ENCODE peak calls at places on chromosomes 4 and X, in seven cellular contexts. X is AG09319, Z is Calu3, R is epithelial cell of proximal tubule, L is endothelial cell, U is kidney, I is A549. Y is an unnamed sample.

GRCh38 chr4:101294591-101294990 is 52.7 kb downstream of the PPP3CA start:
- DNase-seq in X (no peak), Z (no peak), R (no peak), L (no peak), U (no peak), I (no peak), Y (no peak)

GRCh38 chrX:17732138-17732783 is 5.0 kb upstream of the SCML1 start:
- DNase-seq in X (no peak), Z (no peak), R (no peak), L (no peak), U (no peak), I (no peak), Y (no peak)

GRCh38 chr4:6087669-6088068 is 69.4 kb upstream of the C4orf50 start:
- DNase-seq in X (no peak), Z (peak), R (no peak), L (peak), U (no peak), I (peak), Y (no peak)

GRCh38 chr4:23686169-23686903 is 203.5 kb downstream of the PPARGC1A start:
- DNase-seq in X (no peak), Z (no peak), R (no peak), L (no peak), U (no peak), I (no peak), Y (no peak)

GRCh38 chr4:17096692-17097091 is 198.2 kb upstream of the LDB2 start:
- DNase-seq in X (no peak), Z (no peak), R (no peak), L (no peak), U (no peak), I (no peak), Y (no peak)

GRCh38 chr4:39255266-39255665 is 72.9 kb downstream of the WDR19 start:
- DNase-seq in X (no peak), Z (no peak), R (no peak), L (no peak), U (no peak), I (peak), Y (peak)

GRCh38 chr4:149823770-149824221 is 8.2 kb upstream of the IQCM start:
- DNase-seq in X (peak), Z (no peak), R (peak), L (no peak), U (no peak), I (peak), Y (peak)

GRCh38 chrX:47579537-47579936 is 2.7 kb upstream of the TIMP1 start:
- DNase-seq in X (no peak), Z (no peak), R (no peak), L (no peak), U (no peak), I (peak), Y (no peak)

GRCh38 chr4:29405151-29405550 is 1315.0 kb upstream of the PCDH7 start:
- DNase-seq in X (no peak), Z (no peak), R (no peak), L (no peak), U (no peak), I (no peak), Y (no peak)

GRCh38 chrX:10178866-10179463 is 22.2 kb downstream of the CLCN4 start:
- DNase-seq in X (no peak), Z (no peak), R (no peak), L (no peak), U (no peak), I (no peak), Y (no peak)

GRCh38 chr4:185381794-185382193 is 13.9 kb downstream of the LRP2BP start:
- DNase-seq in X (no peak), Z (no peak), R (no peak), L (no peak), U (no peak), I (no peak), Y (no peak)

GRCh38 chrX:13128104-13128503 is 83.7 kb upstream of the FAM9C start:
- DNase-seq in X (no peak), Z (no peak), R (no peak), L (no peak), U (no peak), I (no peak), Y (no peak)

GRCh38 chrX:136183917-136184316 is 36.6 kb downstream of the FHL1 start:
- DNase-seq in X (no peak), Z (no peak), R (no peak), L (no peak), U (no peak), I (no peak), Y (no peak)

GRCh38 chr4:8618421-8618820 is 25.9 kb downstream of the CPZ start:
- DNase-seq in X (no peak), Z (no peak), R (no peak), L (no peak), U (no peak), I (no peak), Y (no peak)

GRCh38 chr4:8540586-8540985 is 39.6 kb upstream of the GPR78 start:
- DNase-seq in X (no peak), Z (no peak), R (no peak), L (no peak), U (peak), I (no peak), Y (no peak)

DNA sequence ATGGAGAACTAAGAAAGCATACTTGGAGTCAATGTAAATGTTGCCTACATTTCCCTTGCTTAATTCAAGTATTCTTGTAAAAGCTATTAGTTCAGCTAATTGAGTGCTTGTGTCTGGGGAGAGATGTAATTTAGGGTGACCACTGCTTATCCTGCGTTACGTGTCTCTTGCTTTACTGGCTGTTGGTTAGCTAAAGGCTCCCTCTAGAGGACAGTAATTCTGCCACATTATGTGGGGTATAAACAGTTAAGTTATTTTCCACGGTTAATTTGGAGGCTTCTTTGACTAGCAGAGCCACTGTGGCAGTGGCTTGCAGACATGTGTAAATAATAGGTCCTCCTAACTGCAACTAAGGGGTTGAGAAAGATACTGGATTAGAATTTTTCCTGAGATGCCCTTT is 25.3 kb upstream of the NAF1 start:
- DNase-seq in X (no peak), Z (no peak), R (no peak), L (no peak), U (no peak), I (peak), Y (no peak)
- TF ChIP-seq CTCF in X (peak), Z (no peak), R (peak), L (no peak), U (no peak), I (peak), Y (no peak)

GRCh38 chrX:151006410-151007109 is 23.4 kb downstream of the HMGB3 start:
- DNase-seq in X (no peak), Z (no peak), R (no peak), L (no peak), U (no peak), I (no peak), Y (no peak)

GRCh38 chrX:151000901-151001301 is 17.8 kb downstream of the HMGB3 start:
- DNase-seq in X (no peak), Z (no peak), R (no peak), L (no peak), U (no peak), I (no peak), Y (peak)

GRCh38 chrX:151009582-151009981 is 26.4 kb downstream of the HMGB3 start:
- DNase-seq in X (no peak), Z (no peak), R (no peak), L (no peak), U (no peak), I (no peak), Y (no peak)

GRCh38 chrX:151004085-151004484 is 20.9 kb downstream of the HMGB3 start:
- DNase-seq in X (no peak), Z (no peak), R (no peak), L (no peak), U (no peak), I (peak), Y (no peak)
- TF ChIP-seq CTCF in X (peak), Z (no peak), R (peak), L (no peak), U (no peak), I (no peak), Y (no peak)

DNA sequence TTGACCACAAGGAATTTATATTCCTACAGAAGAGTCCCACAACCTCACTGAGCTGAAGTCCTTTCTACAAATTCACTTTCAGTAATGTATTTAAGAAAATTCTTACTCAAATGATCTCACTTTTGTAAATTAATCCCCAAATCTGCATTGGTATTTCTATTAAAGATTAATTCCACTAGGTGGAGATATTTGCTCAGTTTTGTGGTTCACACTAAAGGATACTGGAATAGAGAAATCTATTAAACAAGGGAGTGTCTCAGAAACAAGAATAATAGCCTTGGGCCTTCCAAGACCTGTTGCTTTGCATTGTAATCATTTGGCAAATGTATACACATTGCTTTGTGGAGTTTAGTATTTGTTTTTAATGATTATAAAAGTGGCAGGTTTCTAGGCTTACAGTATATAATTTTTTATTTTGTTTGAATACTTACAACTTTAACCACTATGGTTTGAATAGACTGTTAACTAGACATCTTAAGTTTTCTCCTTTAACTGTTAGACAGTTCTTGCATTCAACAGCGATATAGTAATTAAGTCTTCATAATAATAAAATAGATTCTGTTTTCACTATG is 25.9 kb downstream of the CFAP299 start:
- DNase-seq in X (no peak), Z (no peak), R (no peak), L (no peak), U (no peak), I (peak), Y (peak)
- TF ChIP-seq CTCF in X (peak), Z (peak), R (peak), L (peak), U (peak), I (peak), Y (no peak)

DNA sequence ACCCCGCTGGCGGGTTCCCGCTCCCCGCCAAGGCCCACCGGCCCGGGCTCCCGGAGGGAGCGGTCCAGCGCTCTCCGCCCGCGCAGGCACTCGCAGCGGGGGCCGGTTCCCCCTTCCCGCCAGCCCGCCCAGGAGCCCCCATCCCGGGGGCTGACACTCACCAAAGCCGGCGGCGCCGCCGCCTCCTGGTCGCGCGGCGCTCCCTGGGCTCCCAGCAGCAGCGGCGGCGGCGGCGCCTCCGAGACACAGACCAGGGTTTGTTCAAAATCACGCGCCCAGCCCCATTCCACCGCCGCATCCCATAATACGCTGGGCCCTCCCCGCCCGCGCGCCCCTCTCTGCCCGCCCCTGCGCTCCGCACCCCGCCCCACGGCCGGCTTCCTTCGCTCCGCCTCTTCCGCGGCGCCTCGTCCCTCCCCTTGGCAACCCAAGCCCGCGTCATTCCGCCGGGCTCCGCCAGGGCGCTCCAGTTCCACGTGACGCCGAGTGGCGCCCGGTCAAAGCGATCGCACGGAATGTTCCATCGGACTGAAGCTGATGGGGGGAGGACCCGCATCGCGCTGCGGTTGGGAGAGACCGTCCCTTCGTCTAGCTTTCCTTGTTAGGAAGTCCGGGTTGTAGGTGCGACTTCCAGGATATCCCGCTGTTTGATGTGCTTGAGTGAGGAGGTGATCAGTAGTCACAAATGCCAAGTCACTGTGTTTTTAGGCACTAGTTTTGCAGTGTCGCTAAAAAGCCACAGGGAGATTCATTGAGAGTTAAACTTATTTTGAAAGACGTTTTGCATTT is 2.2 kb upstream of the LIN54 start:
- DNase-seq in X (peak), Z (peak), R (peak), L (peak), U (peak), I (peak), Y (peak)
- TF ChIP-seq CTCF in X (peak), Z (no peak), R (peak), L (peak), U (peak), I (no peak), Y (peak)

GRCh38 chr4:51842554-51843308 is at the start of gene DCUN1D4:
- DNase-seq in X (peak), Z (peak), R (peak), L (peak), U (peak), I (peak), Y (peak)
- TF ChIP-seq CTCF in X (peak), Z (no peak), R (peak), L (no peak), U (peak), I (no peak), Y (peak)

GRCh38 chr4:47704693-47705325 is 133.1 kb downstream of the CORIN start:
- DNase-seq in X (no peak), Z (peak), R (no peak), L (peak), U (no peak), I (peak), Y (no peak)
- TF ChIP-seq CTCF in X (peak), Z (no peak), R (peak), L (no peak), U (peak), I (no peak), Y (peak)

DNA sequence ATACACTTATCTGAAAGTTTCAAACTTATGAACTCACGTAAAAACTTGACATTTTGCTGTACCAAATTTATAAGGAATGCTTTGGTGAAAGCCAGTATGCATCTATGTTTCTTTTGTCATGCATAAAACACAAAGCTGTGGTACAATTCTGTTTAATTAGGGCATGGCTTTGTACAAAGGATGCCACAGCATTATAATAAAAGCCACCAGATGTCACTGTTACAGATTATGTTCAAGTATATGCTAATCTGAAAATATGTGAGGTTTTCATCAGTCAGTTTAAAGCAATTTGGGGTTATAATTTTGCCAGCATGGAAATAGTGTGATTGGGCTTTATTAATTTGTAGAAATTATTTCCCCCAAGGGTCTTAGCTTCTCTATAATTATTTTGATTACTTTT is 69.0 kb downstream of the ATOH1 start:
- DNase-seq in X (no peak), Z (no peak), R (no peak), L (no peak), U (no peak), I (peak), Y (no peak)
- TF ChIP-seq CTCF in X (no peak), Z (no peak), R (peak), L (peak), U (no peak), I (peak), Y (peak)

GRCh38 chr4:40553995-40554394 is 75.7 kb downstream of the RBM47 start:
- DNase-seq in X (no peak), Z (no peak), R (no peak), L (no peak), U (no peak), I (no peak), Y (no peak)

GRCh38 chr4:40548256-40548655 is 81.4 kb downstream of the RBM47 start:
- DNase-seq in X (no peak), Z (no peak), R (no peak), L (no peak), U (no peak), I (no peak), Y (no peak)

GRCh38 chr4:40552536-40552935 is 77.1 kb downstream of the RBM47 start:
- DNase-seq in X (no peak), Z (no peak), R (no peak), L (no peak), U (no peak), I (peak), Y (peak)

GRCh38 chr4:40547446-40548132 is 82.1 kb downstream of the RBM47 start:
- DNase-seq in X (no peak), Z (no peak), R (no peak), L (no peak), U (no peak), I (no peak), Y (no peak)

GRCh38 chr4:40550900-40551546 is 78.6 kb downstream of the RBM47 start:
- DNase-seq in X (peak), Z (peak), R (no peak), L (no peak), U (no peak), I (peak), Y (no peak)
- TF ChIP-seq CTCF in X (peak), Z (no peak), R (peak), L (no peak), U (peak), I (peak), Y (peak)